ENCODE peak calls at places on chromosomes 11 and 22, in seven cellular contexts. K, Y, Z, X, O, T and C are unnamed samples.

GRCh38 chr11:25981998-25982397 is 349.9 kb upstream of the ANO3 start:
- DNase-seq in K (peak), Y (no peak), Z (no peak), X (no peak), O (peak), T (no peak), C (peak)

GRCh38 chr22:41094036-41094435 is 1.6 kb downstream of the EP300 start:
- DNase-seq in K (no peak), Y (no peak), Z (no peak), X (no peak), O (peak), T (no peak), C (no peak)

GRCh38 chr11:126842038-126842437 is 158.5 kb downstream of the KIRREL3 start:
- DNase-seq in K (no peak), Y (no peak), Z (no peak), X (no peak), O (no peak), T (no peak), C (no peak)

GRCh38 chr11:94417386-94417987 is 16.3 kb upstream of the GPR83 start:
- DNase-seq in K (no peak), Y (no peak), Z (no peak), X (no peak), O (peak), T (no peak), C (no peak)

GRCh38 chr11:119094816-119095065 is 6.9 kb downstream of the DPAGT1 start:
- DNase-seq in K (no peak), Y (peak), Z (peak), X (peak), O (peak), T (no peak), C (peak)

GRCh38 chr22:37802310-37803194 is 5.2 kb upstream of the GCAT start:
- DNase-seq in K (no peak), Y (peak), Z (no peak), X (no peak), O (peak), T (no peak), C (peak)

GRCh38 chr22:44449061-44449682 is 48.9 kb downstream of the RTL6 start:
- DNase-seq in K (peak), Y (peak), Z (peak), X (no peak), O (no peak), T (no peak), C (no peak)

GRCh38 chr11:8217926-8218325 is 45.8 kb downstream of the LMO1 start:
- DNase-seq in K (no peak), Y (no peak), Z (no peak), X (no peak), O (no peak), T (no peak), C (no peak)

GRCh38 chr11:15897211-15897960 is 459.0 kb downstream of the SOX6 start:
- DNase-seq in K (peak), Y (no peak), Z (no peak), X (no peak), O (no peak), T (no peak), C (no peak)

GRCh38 chr11:75430692-75431532 is 2.1 kb downstream of the KLHL35 start:
- DNase-seq in K (no peak), Y (no peak), Z (peak), X (no peak), O (no peak), T (no peak), C (no peak)

GRCh38 chr11:68852628-68853027 is 10.9 kb upstream of the CPT1A start:
- DNase-seq in K (no peak), Y (no peak), Z (peak), X (no peak), O (no peak), T (no peak), C (no peak)

DNA sequence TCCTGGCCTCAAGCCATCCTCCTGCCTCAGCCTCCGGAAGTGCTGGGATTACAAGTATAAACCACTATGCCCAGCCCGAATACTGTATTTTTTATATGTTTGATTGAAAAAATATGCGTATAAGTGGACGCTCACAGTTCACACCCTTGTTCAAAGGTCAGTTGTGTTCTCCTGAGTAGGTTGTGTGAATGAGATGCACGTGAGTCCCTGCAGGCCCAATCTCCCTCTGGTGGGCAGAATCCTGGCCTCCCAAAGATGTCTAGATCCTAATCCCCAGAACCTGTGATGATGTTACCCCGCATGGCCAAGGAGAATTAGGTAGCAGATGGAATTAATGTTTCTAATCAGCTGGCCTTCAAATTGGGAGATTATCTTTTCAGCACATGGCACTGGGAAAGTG is 41.9 kb downstream of the CTTN start:
- DNase-seq in K (no peak), Y (no peak), Z (no peak), X (no peak), O (no peak), T (no peak), C (no peak)
- TF ChIP-seq CTCF in K (no peak), Y (no peak), Z (no peak), X (no peak), O (no peak), T (no peak), C (peak)

DNA sequence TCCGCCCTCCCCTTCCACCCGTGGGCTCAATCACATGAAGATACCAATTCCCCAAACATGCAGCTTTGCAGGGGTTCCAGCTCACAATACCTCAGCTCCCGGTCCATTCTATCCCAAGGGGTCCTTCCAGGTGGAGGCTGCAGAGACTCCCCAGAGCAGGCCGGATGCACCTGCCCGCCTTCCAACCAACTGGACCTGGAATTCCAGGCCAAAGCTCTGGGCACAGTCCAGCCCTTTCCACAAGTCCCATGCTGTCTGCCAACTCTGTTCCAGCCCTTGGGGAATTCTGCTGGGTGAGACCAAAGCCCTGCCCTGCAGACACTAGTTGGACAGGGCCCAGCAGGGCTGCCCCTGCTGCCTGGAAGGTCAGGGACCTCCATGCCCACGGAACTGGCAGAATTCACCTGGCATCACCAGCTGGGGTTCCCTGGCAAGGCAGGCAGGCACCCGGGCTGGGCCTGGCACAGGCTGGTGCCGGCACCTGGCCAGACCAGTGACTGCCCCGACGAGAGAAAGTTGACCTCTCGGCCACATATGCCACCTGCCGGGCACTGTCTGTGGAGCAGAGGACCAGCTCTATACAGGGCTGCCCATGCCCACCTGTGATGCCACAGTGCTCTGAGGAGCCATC is 4.9 kb downstream of the SYT7 start:
- DNase-seq in K (no peak), Y (no peak), Z (no peak), X (no peak), O (no peak), T (no peak), C (no peak)
- TF ChIP-seq CTCF in K (no peak), Y (no peak), Z (no peak), X (no peak), O (no peak), T (no peak), C (no peak)

GRCh38 chr11:97092823-97093222 is 703.0 kb downstream of the JRKL start:
- DNase-seq in K (no peak), Y (no peak), Z (no peak), X (no peak), O (no peak), T (no peak), C (no peak)
- TF ChIP-seq CTCF in K (no peak), Y (no peak), Z (no peak), X (peak), O (no peak), T (no peak), C (peak)

GRCh38 chr11:131025020-131025419 is 108.7 kb upstream of the SNX19 start:
- DNase-seq in K (no peak), Y (no peak), Z (no peak), X (no peak), O (no peak), T (no peak), C (no peak)
- TF ChIP-seq CTCF in K (no peak), Y (peak), Z (no peak), X (peak), O (no peak), T (no peak), C (no peak)